ENCODE peak calls at places on chromosome 22, in seven cellular contexts. One of them, this sample, is unnamed.
A peak's percentile ranks its signal among the peaks of the same experiment; 100 is the strongest.

GRCh38 chr22:20571531-20572007 is 64.2 kb downstream of the MED15 start:
- DNase-seq in pancreas: peak; percentile 83
- DNase-seq in fibroblast of lung: peak; percentile 32
- DNase-seq in astrocyte of the spinal cord: no peak
- DNase-seq in BJ: no peak
- DNase-seq in tibial nerve: no peak
- DNase-seq in esophagus squamous epithelium: no peak
- DNase-seq in this sample: no peak

GRCh38 chr22:39292002-39292401 is 27.4 kb downstream of the RPL3 start:
- DNase-seq in BJ: no peak
- DNase-seq in pancreas: peak; percentile 77
- DNase-seq in astrocyte of the spinal cord: no peak
- DNase-seq in fibroblast of lung: no peak
- DNase-seq in tibial nerve: no peak
- DNase-seq in esophagus squamous epithelium: no peak
- DNase-seq in this sample: no peak

GRCh38 chr22:43720718-43721117 is 91.4 kb downstream of the EFCAB6 start:
- DNase-seq in tibial nerve: no peak
- DNase-seq in fibroblast of lung: no peak
- DNase-seq in BJ: no peak
- DNase-seq in esophagus squamous epithelium: no peak
- DNase-seq in astrocyte of the spinal cord: no peak
- DNase-seq in pancreas: no peak
- DNase-seq in this sample: no peak

GRCh38 chr22:39960791-39961746 is 872 bp downstream of the TMA7B start:
- DNase-seq in pancreas: no peak
- DNase-seq in astrocyte of the spinal cord: peak; percentile 99
- DNase-seq in esophagus squamous epithelium: no peak
- DNase-seq in tibial nerve: no peak
- DNase-seq in fibroblast of lung: peak; percentile 92
- DNase-seq in BJ: peak; percentile 53
- DNase-seq in this sample: no peak

GRCh38 chr22:32574397-32574796 is 99.8 kb downstream of the FBXO7 start:
- DNase-seq in pancreas: no peak
- DNase-seq in astrocyte of the spinal cord: no peak
- DNase-seq in BJ: no peak
- DNase-seq in esophagus squamous epithelium: no peak
- DNase-seq in tibial nerve: no peak
- DNase-seq in fibroblast of lung: no peak
- DNase-seq in this sample: no peak

GRCh38 chr22:41286639-41287091 is 678 bp upstream of the RANGAP1 start:
- DNase-seq in esophagus squamous epithelium: no peak
- DNase-seq in fibroblast of lung: peak; percentile 33
- DNase-seq in pancreas: no peak
- DNase-seq in tibial nerve: peak; percentile 16
- DNase-seq in astrocyte of the spinal cord: no peak
- DNase-seq in BJ: no peak
- DNase-seq in this sample: no peak

GRCh38 chr22:19482297-19482696 is 2.6 kb downstream of the CDC45 start:
- DNase-seq in fibroblast of lung: no peak
- DNase-seq in tibial nerve: no peak
- DNase-seq in pancreas: no peak
- DNase-seq in esophagus squamous epithelium: no peak
- DNase-seq in astrocyte of the spinal cord: no peak
- DNase-seq in BJ: no peak
- DNase-seq in this sample: no peak

GRCh38 chr22:41598081-41598480 is 8.4 kb upstream of the PMM1 start:
- DNase-seq in BJ: no peak
- DNase-seq in tibial nerve: no peak
- DNase-seq in fibroblast of lung: peak; percentile 75
- DNase-seq in esophagus squamous epithelium: no peak
- DNase-seq in pancreas: peak; percentile 27
- DNase-seq in astrocyte of the spinal cord: peak; percentile 84
- DNase-seq in this sample: no peak

GRCh38 chr22:26942301-26942927 is 285.0 kb downstream of the MIAT start:
- DNase-seq in fibroblast of lung: no peak
- DNase-seq in astrocyte of the spinal cord: no peak
- DNase-seq in BJ: no peak
- DNase-seq in esophagus squamous epithelium: no peak
- DNase-seq in pancreas: no peak
- DNase-seq in tibial nerve: no peak
- DNase-seq in this sample: no peak

GRCh38 chr22:20211409-20211996 is 56.6 kb downstream of the RTN4R start:
- DNase-seq in pancreas: no peak
- DNase-seq in esophagus squamous epithelium: no peak
- DNase-seq in astrocyte of the spinal cord: no peak
- DNase-seq in BJ: no peak
- DNase-seq in tibial nerve: no peak
- DNase-seq in fibroblast of lung: no peak
- DNase-seq in this sample: no peak

GRCh38 chr22:38657248-38657909 is 941 bp downstream of the CBY1 start:
- DNase-seq in BJ: no peak
- DNase-seq in fibroblast of lung: peak; percentile 20
- DNase-seq in tibial nerve: no peak
- DNase-seq in esophagus squamous epithelium: no peak
- DNase-seq in astrocyte of the spinal cord: peak; percentile 12
- DNase-seq in pancreas: peak; percentile 61
- DNase-seq in this sample: no peak

GRCh38 chr22:38882972-38883622 is 11.1 kb upstream of the CBX6 start:
- DNase-seq in esophagus squamous epithelium: no peak
- DNase-seq in tibial nerve: no peak
- DNase-seq in fibroblast of lung: no peak
- DNase-seq in pancreas: peak; percentile 43
- DNase-seq in astrocyte of the spinal cord: no peak
- DNase-seq in BJ: no peak
- DNase-seq in this sample: no peak

GRCh38 chr22:19429950-19430889 is 1.3 kb downstream of the HIRA start:
- DNase-seq in BJ: no peak
- DNase-seq in astrocyte of the spinal cord: peak; percentile 65
- DNase-seq in tibial nerve: no peak
- DNase-seq in fibroblast of lung: peak; percentile 80
- DNase-seq in esophagus squamous epithelium: no peak
- DNase-seq in pancreas: no peak
- DNase-seq in this sample: no peak

GRCh38 chr22:43476341-43476740 is 64.5 kb downstream of the MPPED1 start:
- DNase-seq in esophagus squamous epithelium: no peak
- DNase-seq in tibial nerve: no peak
- DNase-seq in astrocyte of the spinal cord: no peak
- DNase-seq in fibroblast of lung: no peak
- DNase-seq in BJ: no peak
- DNase-seq in pancreas: no peak
- DNase-seq in this sample: no peak

GRCh38 chr22:47213571-47214230 is 451.3 kb downstream of the TBC1D22A start:
- DNase-seq in esophagus squamous epithelium: no peak
- DNase-seq in pancreas: no peak
- DNase-seq in astrocyte of the spinal cord: no peak
- DNase-seq in BJ: no peak
- DNase-seq in fibroblast of lung: peak; percentile 20
- DNase-seq in tibial nerve: no peak
- DNase-seq in this sample: no peak

GRCh38 chr22:18980829-18981228 is 44.7 kb upstream of the PRODH start:
- DNase-seq in esophagus squamous epithelium: no peak
- DNase-seq in tibial nerve: no peak
- DNase-seq in BJ: no peak
- DNase-seq in astrocyte of the spinal cord: no peak
- DNase-seq in fibroblast of lung: no peak
- DNase-seq in pancreas: no peak
- DNase-seq in this sample: no peak

GRCh38 chr22:41401781-41402648 is 20.3 kb downstream of the TEF start:
- DNase-seq in tibial nerve: peak; percentile 44
- DNase-seq in BJ: peak; percentile 44
- DNase-seq in pancreas: peak; percentile 89
- DNase-seq in astrocyte of the spinal cord: peak; percentile 49
- DNase-seq in esophagus squamous epithelium: no peak
- DNase-seq in fibroblast of lung: peak; percentile 90
- DNase-seq in this sample: peak; percentile 77

GRCh38 chr22:50625568-50626313 is 2.2 kb downstream of the ARSA start:
- DNase-seq in fibroblast of lung: no peak
- DNase-seq in BJ: no peak
- DNase-seq in astrocyte of the spinal cord: no peak
- DNase-seq in pancreas: no peak
- DNase-seq in esophagus squamous epithelium: no peak
- DNase-seq in tibial nerve: no peak
- DNase-seq in this sample: no peak

GRCh38 chr22:26884921-26885320 is 227.5 kb downstream of the MIAT start:
- DNase-seq in tibial nerve: no peak
- DNase-seq in esophagus squamous epithelium: no peak
- DNase-seq in fibroblast of lung: no peak
- DNase-seq in pancreas: no peak
- DNase-seq in BJ: peak; percentile 26
- DNase-seq in astrocyte of the spinal cord: peak; percentile 31
- DNase-seq in this sample: peak; percentile 52

GRCh38 chr22:31826443-31826842 is 72.6 kb downstream of the DEPDC5 start:
- DNase-seq in esophagus squamous epithelium: no peak
- DNase-seq in BJ: no peak
- DNase-seq in pancreas: no peak
- DNase-seq in tibial nerve: no peak
- DNase-seq in fibroblast of lung: no peak
- DNase-seq in astrocyte of the spinal cord: no peak
- DNase-seq in this sample: no peak

GRCh38 chr22:50347157-50347556 is 4.0 kb downstream of the PPP6R2 start:
- DNase-seq in pancreas: no peak
- DNase-seq in esophagus squamous epithelium: no peak
- DNase-seq in astrocyte of the spinal cord: no peak
- DNase-seq in fibroblast of lung: no peak
- DNase-seq in BJ: no peak
- DNase-seq in tibial nerve: no peak
- DNase-seq in this sample: no peak

GRCh38 chr22:23035557-23036277 is 34.6 kb upstream of the GNAZ start:
- DNase-seq in pancreas: no peak
- DNase-seq in esophagus squamous epithelium: no peak
- DNase-seq in tibial nerve: no peak
- DNase-seq in fibroblast of lung: no peak
- DNase-seq in astrocyte of the spinal cord: no peak
- DNase-seq in BJ: no peak
- DNase-seq in this sample: no peak

GRCh38 chr22:40819741-40820140 is 595 bp upstream of the SLC25A17 start:
- DNase-seq in tibial nerve: no peak
- DNase-seq in fibroblast of lung: peak; percentile 61
- DNase-seq in BJ: no peak
- DNase-seq in pancreas: no peak
- DNase-seq in astrocyte of the spinal cord: no peak
- DNase-seq in esophagus squamous epithelium: no peak
- DNase-seq in this sample: no peak

GRCh38 chr22:35191412-35191811 is 65.9 kb upstream of the HMGXB4 start:
- DNase-seq in astrocyte of the spinal cord: peak; percentile 57
- DNase-seq in fibroblast of lung: peak; percentile 10
- DNase-seq in esophagus squamous epithelium: no peak
- DNase-seq in tibial nerve: no peak
- DNase-seq in pancreas: no peak
- DNase-seq in BJ: no peak
- DNase-seq in this sample: no peak

GRCh38 chr22:42066937-42067336 is 3.7 kb downstream of the NAGA start:
- DNase-seq in fibroblast of lung: no peak
- DNase-seq in astrocyte of the spinal cord: no peak
- DNase-seq in BJ: no peak
- DNase-seq in pancreas: no peak
- DNase-seq in tibial nerve: no peak
- DNase-seq in esophagus squamous epithelium: no peak
- DNase-seq in this sample: no peak

GRCh38 chr22:46595545-46595944 is 24.6 kb upstream of the GRAMD4 start:
- DNase-seq in esophagus squamous epithelium: no peak
- DNase-seq in astrocyte of the spinal cord: no peak
- DNase-seq in pancreas: peak; percentile 50
- DNase-seq in BJ: no peak
- DNase-seq in fibroblast of lung: no peak
- DNase-seq in tibial nerve: no peak
- DNase-seq in this sample: no peak

GRCh38 chr22:35109613-35110012 is 43.7 kb downstream of the ISX start:
- DNase-seq in astrocyte of the spinal cord: no peak
- DNase-seq in pancreas: no peak
- DNase-seq in esophagus squamous epithelium: no peak
- DNase-seq in fibroblast of lung: no peak
- DNase-seq in BJ: no peak
- DNase-seq in tibial nerve: no peak
- DNase-seq in this sample: no peak

GRCh38 chr22:30245181-30245984 is 1.2 kb downstream of the LIF start:
- DNase-seq in fibroblast of lung: peak; percentile 36
- DNase-seq in esophagus squamous epithelium: no peak
- DNase-seq in astrocyte of the spinal cord: no peak
- DNase-seq in pancreas: no peak
- DNase-seq in tibial nerve: no peak
- DNase-seq in BJ: no peak
- DNase-seq in this sample: no peak
- TF ChIP-seq CTCF in fibroblast of lung: no peak
- TF ChIP-seq CTCF in esophagus squamous epithelium: no peak
- TF ChIP-seq CTCF in astrocyte of the spinal cord: no peak
- TF ChIP-seq CTCF in pancreas: no peak
- TF ChIP-seq CTCF in tibial nerve: no peak
- TF ChIP-seq CTCF in BJ: no peak
- TF ChIP-seq CTCF in this sample: no peak

DNA sequence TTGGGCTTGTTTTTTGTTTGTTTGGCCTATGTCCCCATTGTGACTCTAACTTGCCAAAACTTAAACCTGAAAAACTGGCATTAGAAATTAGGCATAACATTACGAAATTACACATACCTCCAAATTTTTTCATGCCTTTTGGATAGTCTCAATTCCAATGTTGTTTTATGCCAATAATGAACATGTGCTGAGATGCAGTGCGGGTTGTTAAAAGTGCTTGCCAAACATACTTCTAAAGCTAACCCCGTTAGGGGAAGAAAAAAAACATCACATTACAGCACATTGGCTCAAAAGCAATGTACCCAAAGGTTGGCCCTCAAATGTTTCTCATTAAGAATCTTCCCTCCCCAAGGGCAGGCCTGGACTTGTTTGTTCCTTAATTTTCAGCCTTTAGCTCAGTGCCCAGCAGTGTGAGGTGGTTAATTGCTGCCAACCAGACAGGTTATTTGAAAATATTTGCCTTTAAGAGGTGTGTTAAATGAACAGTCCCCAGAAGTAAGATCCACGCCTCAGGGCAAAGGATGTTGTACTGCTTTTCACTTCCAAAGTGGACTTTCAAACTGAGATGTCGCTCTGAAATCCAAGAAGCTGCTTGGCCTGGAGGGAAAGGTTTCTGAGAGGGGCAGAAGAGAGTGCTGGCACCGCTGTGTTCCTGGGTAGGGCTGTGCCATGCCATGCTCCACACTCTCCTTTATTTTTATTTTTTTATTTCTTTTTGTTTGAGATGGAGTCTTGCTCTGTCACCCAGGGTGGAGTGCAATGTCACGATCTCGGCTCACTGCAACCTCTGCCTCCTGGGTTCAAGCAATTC is 32.9 kb upstream of the FBLN1 start:
- DNase-seq in astrocyte of the spinal cord: no peak
- DNase-seq in esophagus squamous epithelium: no peak
- DNase-seq in pancreas: peak; percentile 9
- DNase-seq in BJ: peak; percentile 74
- DNase-seq in fibroblast of lung: peak; percentile 72
- DNase-seq in tibial nerve: no peak
- DNase-seq in this sample: no peak
- H3K4me3 ChIP-seq in astrocyte of the spinal cord: no peak overlapping the region
- H3K4me3 ChIP-seq in esophagus squamous epithelium: no peak overlapping the region
- H3K4me3 ChIP-seq in pancreas: no peak overlapping the region
- H3K4me3 ChIP-seq in BJ: no peak overlapping the region
- H3K4me3 ChIP-seq in fibroblast of lung: no peak overlapping the region
- H3K4me3 ChIP-seq in tibial nerve: no peak overlapping the region
- H3K4me3 ChIP-seq in this sample: no peak overlapping the region

GRCh38 chr22:28009272-28009827 is 90.3 kb upstream of the PITPNB start:
- DNase-seq in BJ: peak; percentile 35
- DNase-seq in fibroblast of lung: peak; percentile 80
- DNase-seq in pancreas: peak; percentile 84
- DNase-seq in esophagus squamous epithelium: no peak
- DNase-seq in tibial nerve: peak; percentile 68
- DNase-seq in astrocyte of the spinal cord: peak; percentile 92
- DNase-seq in this sample: no peak
- TF ChIP-seq CTCF in BJ: peak; percentile 96
- TF ChIP-seq CTCF in fibroblast of lung: peak; percentile 92
- TF ChIP-seq CTCF in pancreas: peak; percentile 85
- TF ChIP-seq CTCF in esophagus squamous epithelium: peak; percentile 91
- TF ChIP-seq CTCF in tibial nerve: peak; percentile 93
- TF ChIP-seq CTCF in astrocyte of the spinal cord: peak; percentile 97
- TF ChIP-seq CTCF in this sample: peak; percentile 81

GRCh38 chr22:24424901-24425775 is 2.3 kb upstream of the ADORA2A start:
- DNase-seq in esophagus squamous epithelium: no peak
- DNase-seq in tibial nerve: no peak
- DNase-seq in pancreas: peak; percentile 56
- DNase-seq in BJ: no peak
- DNase-seq in fibroblast of lung: no peak
- DNase-seq in astrocyte of the spinal cord: no peak
- DNase-seq in this sample: no peak
- H3K4me3 ChIP-seq in esophagus squamous epithelium: peak overlapping the region; percentile 39
- H3K4me3 ChIP-seq in tibial nerve: no peak overlapping the region
- H3K4me3 ChIP-seq in pancreas: no peak overlapping the region
- H3K4me3 ChIP-seq in BJ: no peak overlapping the region
- H3K4me3 ChIP-seq in fibroblast of lung: no peak overlapping the region
- H3K4me3 ChIP-seq in astrocyte of the spinal cord: no peak overlapping the region
- H3K4me3 ChIP-seq in this sample: peak overlapping the region; percentile 74

This sample was measured in right atrium auricular region.